ENCODE peak calls at places on chromosomes 1 and 21, in four cellular contexts. G is GM12878, F is K562, J is GM12891. N is an unnamed sample.

GRCh38 chr1:29468501-29468900 is 232.2 kb downstream of the PTPRU start:
- DNase-seq in G (no peak), F (no peak), J (no peak), N (no peak)

GRCh38 chr1:116853680-116854191 is 56.0 kb upstream of the PTGFRN start:
- DNase-seq in G (no peak), F (peak; percentile 30), J (no peak), N (peak; percentile 44)

GRCh38 chr21:42161957-42162681 is 56.8 kb upstream of the ABCG1 start:
- DNase-seq in G (no peak), F (no peak), J (no peak), N (no peak)

GRCh38 chr1:15799928-15800835 is 7.3 kb downstream of the UQCRHL start:
- DNase-seq in G (no peak), F (peak; percentile 75), J (no peak), N (no peak)

GRCh38 chr1:231036416-231036815 is 3.6 kb downstream of the FAM89A start:
- DNase-seq in G (no peak), F (no peak), J (no peak), N (no peak)

GRCh38 chr1:71046891-71047634 is 553 bp downstream of the PTGER3 start:
- DNase-seq in G (no peak), F (no peak), J (peak; percentile 27), N (no peak)

GRCh38 chr1:66274634-66275033 is 259.3 kb upstream of the SGIP1 start:
- DNase-seq in G (no peak), F (no peak), J (no peak), N (no peak)

GRCh38 chr1:203557958-203558760 is 64.2 kb downstream of the OPTC start:
- DNase-seq in G (no peak), F (no peak), J (no peak), N (no peak)

GRCh38 chr1:245956225-245956624 is 550.9 kb downstream of the SMYD3 start:
- DNase-seq in G (no peak), F (peak; percentile 34), J (no peak), N (no peak)

GRCh38 chr1:10942542-10942912 is 69.9 kb upstream of the TARDBP start:
- DNase-seq in G (no peak), F (no peak), J (no peak), N (no peak)

GRCh38 chr1:154913242-154913641 is 23.3 kb downstream of the PMVK start:
- DNase-seq in G (no peak), F (no peak), J (no peak), N (no peak)

GRCh38 chr1:168552961-168553360 is 9.2 kb upstream of the XCL2 start:
- DNase-seq in G (no peak), F (no peak), J (no peak), N (no peak)

GRCh38 chr1:34695580-34695979 is 59.3 kb upstream of the GJB5 start:
- DNase-seq in G (no peak), F (no peak), J (no peak), N (no peak)

GRCh38 chr1:15370781-15371467 is 38.8 kb upstream of the EFHD2 start:
- DNase-seq in G (no peak), F (no peak), J (no peak), N (no peak)

GRCh38 chr1:47434051-47434842 is 3.6 kb upstream of the FOXD2 start:
- DNase-seq in G (no peak), F (no peak), J (no peak), N (peak; percentile 34)

GRCh38 chr1:53688703-53689102 is 50.3 kb downstream of the GLIS1 start:
- DNase-seq in G (no peak), F (no peak), J (no peak), N (no peak)

GRCh38 chr1:20587639-20588017 is 1.3 kb upstream of the CDA start:
- DNase-seq in G (no peak), F (no peak), J (no peak), N (no peak)

GRCh38 chr1:20590313-20590777 is 1.4 kb downstream of the CDA start:
- DNase-seq in G (no peak), F (no peak), J (no peak), N (peak; percentile 97)

GRCh38 chr1:20589331-20590312 is 725 bp downstream of the CDA start:
- DNase-seq in G (no peak), F (no peak), J (no peak), N (no peak)

GRCh38 chr1:20586939-20587638 is 1.8 kb upstream of the CDA start:
- DNase-seq in G (no peak), F (no peak), J (no peak), N (no peak)

DNA sequence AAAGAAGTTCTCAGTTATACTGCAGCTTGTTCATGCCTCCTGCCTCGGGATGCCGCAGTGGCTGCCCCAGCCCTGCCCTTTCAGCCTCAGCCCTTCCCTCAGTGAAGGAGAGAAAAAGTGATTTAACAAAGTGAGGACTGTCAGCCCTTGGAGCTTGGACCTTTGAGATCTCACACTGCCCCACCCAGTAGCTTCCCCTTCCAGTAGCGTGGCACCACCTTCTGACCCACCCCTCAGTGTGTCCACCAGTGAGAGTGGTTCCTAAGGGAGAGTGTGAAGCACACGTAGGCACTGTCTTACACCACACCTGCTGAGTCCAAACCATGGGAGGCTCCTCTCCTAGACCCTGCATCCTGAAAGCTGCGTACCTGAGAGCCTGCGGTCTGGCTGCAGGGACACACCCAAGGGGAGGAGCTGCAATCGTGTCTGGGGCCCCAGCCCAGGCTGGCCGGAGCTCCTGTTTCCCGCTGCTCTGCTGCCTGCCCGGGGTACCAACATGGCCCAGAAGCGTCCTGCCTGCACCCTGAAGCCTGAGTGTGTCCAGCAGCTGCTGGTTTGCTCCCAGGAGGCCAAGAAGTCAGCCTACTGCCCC is at the start of gene CDA:
- DNase-seq in G (no peak), F (no peak), J (no peak), N (peak; percentile 46)
- TF ChIP-seq POLR2AphosphoS5 in G (no peak), F (no peak), J (no peak), N (no peak)

GRCh38 chr1:4263699-4264098 is 363.6 kb upstream of the C1orf174 start:
- DNase-seq in G (no peak), F (no peak), J (no peak), N (no peak)
- TF ChIP-seq SPI1 in G (no peak), F (no peak), J (no peak), N (no peak)

DNA sequence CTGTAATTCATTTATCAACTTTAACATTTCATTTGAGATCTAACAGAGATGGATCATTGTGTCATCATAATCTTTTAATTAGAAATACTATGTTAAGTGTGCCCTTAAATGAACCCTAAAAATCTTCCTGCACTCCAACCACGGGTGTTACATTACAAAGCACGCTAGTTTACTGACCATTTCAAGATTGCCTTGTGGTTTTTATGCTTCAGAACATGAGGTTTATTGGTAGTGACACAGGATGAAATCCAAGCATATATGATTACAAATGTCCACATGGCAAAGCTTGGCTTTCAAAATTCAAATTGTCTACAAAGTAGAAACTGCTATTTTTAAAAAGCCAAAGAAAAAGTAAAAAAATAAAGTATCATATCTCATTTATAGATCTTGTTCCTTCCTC is 190.4 kb upstream of the USP25 start:
- DNase-seq in G (no peak), F (no peak), J (no peak), N (no peak)
- TF ChIP-seq POLR2AphosphoS5 in G (no peak), F (no peak), J (no peak), N (no peak)

GRCh38 chr1:229408458-229409037 is 25.3 kb downstream of the ACTA1 start:
- DNase-seq in G (no peak), F (no peak), J (no peak), N (no peak)
- TF ChIP-seq SPI1 in G (no peak), F (no peak), J (no peak), N (no peak)

GRCh38 chr1:3433076-3433475 is 21.4 kb upstream of the ARHGEF16 start:
- DNase-seq in G (no peak), F (no peak), J (no peak), N (no peak)

GRCh38 chr1:3433596-3434320 is 20.7 kb upstream of the ARHGEF16 start:
- DNase-seq in G (no peak), F (no peak), J (no peak), N (no peak)

GRCh38 chr1:3435666-3436065 is 18.8 kb upstream of the ARHGEF16 start:
- DNase-seq in G (no peak), F (no peak), J (no peak), N (no peak)

GRCh38 chr1:3436451-3436850 is 18.0 kb upstream of the ARHGEF16 start:
- DNase-seq in G (no peak), F (no peak), J (no peak), N (no peak)

GRCh38 chr1:3434406-3435110 is 19.9 kb upstream of the ARHGEF16 start:
- DNase-seq in G (no peak), F (no peak), J (no peak), N (no peak)
- TF ChIP-seq POLR2AphosphoS5 in G (no peak), F (no peak), J (no peak), N (no peak)

DNA sequence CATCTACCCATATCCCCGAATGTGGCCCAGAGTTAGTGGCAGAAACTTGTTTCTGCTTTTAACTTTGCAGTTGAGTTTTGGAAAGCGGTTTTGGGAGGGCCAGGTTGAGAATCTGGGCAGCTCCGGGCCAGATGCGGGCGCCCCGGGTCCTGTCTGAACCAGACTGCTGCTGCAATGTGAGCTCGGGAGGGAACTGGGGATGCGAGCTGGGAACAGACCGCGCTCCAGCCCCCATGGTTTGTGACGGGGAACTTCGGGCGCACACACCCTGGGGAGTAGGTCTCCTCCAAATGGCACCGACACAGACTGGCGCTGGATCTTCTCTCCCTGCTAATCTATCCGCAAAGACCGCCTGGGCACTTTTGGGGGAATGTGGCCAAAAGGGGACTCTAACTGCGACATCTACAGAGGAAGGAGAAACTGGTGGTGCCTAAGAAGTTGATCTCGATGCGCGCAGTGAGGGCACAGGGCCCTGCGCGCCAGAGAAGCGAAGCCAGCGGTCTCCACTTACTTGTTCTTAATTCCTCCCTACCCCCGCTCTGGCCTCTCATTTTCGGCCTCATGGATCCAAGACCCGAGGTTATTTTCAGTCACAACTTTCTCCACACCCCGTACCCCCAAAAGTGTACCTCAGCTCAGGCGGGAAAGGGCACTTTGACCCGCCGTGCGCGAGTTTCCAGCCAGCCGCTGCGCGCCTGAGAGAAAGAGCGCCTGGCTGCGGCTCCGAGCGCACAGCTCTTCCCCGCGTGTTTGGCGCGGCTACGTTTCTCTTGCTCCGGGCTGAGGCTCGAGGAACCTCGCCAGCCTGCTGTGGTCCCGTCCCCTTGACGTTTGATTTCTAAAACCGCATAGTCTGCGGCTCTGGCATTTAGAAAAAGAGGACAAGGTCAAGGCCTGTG is 411.0 kb upstream of the ESRRG start:
- DNase-seq in G (no peak), F (no peak), J (no peak), N (no peak)
- TF ChIP-seq SPI1 in G (no peak), F (no peak), J (no peak), N (no peak)

GRCh38 chr1:243837907-243838546 is 12.0 kb downstream of the AKT3 start:
- DNase-seq in G (no peak), F (no peak), J (no peak), N (no peak)
- TF ChIP-seq POLR2AphosphoS5 in G (no peak), F (no peak), J (no peak), N (no peak)